ENCODE peak calls at places on chromosomes 5 and 9, in five cellular contexts. One of them, this sample, is unnamed.

GRCh38 chr9:78132688-78133033 is 101.0 kb upstream of the GNAQ start:
- ATAC-seq in heart left ventricle: no peak
- ATAC-seq in K562: no peak
- ATAC-seq in A549: no peak
- ATAC-seq in right lobe of liver: peak
- ATAC-seq in this sample: no peak

GRCh38 chr5:52725065-52725746 is 62.5 kb upstream of the ITGA1 start:
- ATAC-seq in heart left ventricle: no peak
- ATAC-seq in K562: no peak
- ATAC-seq in A549: no peak
- ATAC-seq in right lobe of liver: peak
- ATAC-seq in this sample: no peak

GRCh38 chr5:176817864-176818377 is 7.6 kb downstream of the UNC5A start:
- ATAC-seq in heart left ventricle: no peak
- ATAC-seq in K562: peak
- ATAC-seq in A549: peak
- ATAC-seq in right lobe of liver: peak
- ATAC-seq in this sample: peak

GRCh38 chr5:127757576-127757975 is 54.4 kb downstream of the CCDC192 start:
- ATAC-seq in heart left ventricle: peak
- ATAC-seq in K562: peak
- ATAC-seq in A549: peak
- ATAC-seq in right lobe of liver: peak
- ATAC-seq in this sample: peak

GRCh38 chr5:164818440-164818839 is 1313.0 kb downstream of the MAT2B start:
- ATAC-seq in heart left ventricle: no peak
- ATAC-seq in K562: no peak
- ATAC-seq in A549: no peak
- ATAC-seq in right lobe of liver: no peak
- ATAC-seq in this sample: no peak

GRCh38 chr9:84597131-84597530 is 72.4 kb upstream of the NTRK2 start:
- ATAC-seq in heart left ventricle: no peak
- ATAC-seq in K562: no peak
- ATAC-seq in A549: no peak
- ATAC-seq in right lobe of liver: peak
- ATAC-seq in this sample: no peak

GRCh38 chr5:158754018-158754514 is 345.6 kb downstream of the EBF1 start:
- ATAC-seq in heart left ventricle: no peak
- ATAC-seq in K562: no peak
- ATAC-seq in A549: no peak
- ATAC-seq in right lobe of liver: peak
- ATAC-seq in this sample: peak

GRCh38 chr9:69582544-69583297 is 89.5 kb downstream of the APBA1 start:
- ATAC-seq in heart left ventricle: no peak
- ATAC-seq in K562: no peak
- ATAC-seq in A549: no peak
- ATAC-seq in right lobe of liver: peak
- ATAC-seq in this sample: no peak

GRCh38 chr5:153827407-153827806 is 211.3 kb downstream of the FAM114A2 start:
- ATAC-seq in heart left ventricle: no peak
- ATAC-seq in K562: no peak
- ATAC-seq in A549: peak
- ATAC-seq in right lobe of liver: no peak
- ATAC-seq in this sample: peak

GRCh38 chr5:56561-57290 is 35.2 kb upstream of the PLEKHG4B start:
- ATAC-seq in heart left ventricle: no peak
- ATAC-seq in K562: peak
- ATAC-seq in A549: no peak
- ATAC-seq in right lobe of liver: no peak
- ATAC-seq in this sample: no peak

GRCh38 chr5:123810253-123810652 is 298.3 kb downstream of the CSNK1G3 start:
- ATAC-seq in heart left ventricle: peak
- ATAC-seq in K562: no peak
- ATAC-seq in A549: peak
- ATAC-seq in right lobe of liver: peak
- ATAC-seq in this sample: peak

GRCh38 chr5:10167806-10168205 is 81.9 kb downstream of the ATPSCKMT start:
- ATAC-seq in heart left ventricle: no peak
- ATAC-seq in K562: peak
- ATAC-seq in A549: no peak
- ATAC-seq in right lobe of liver: no peak
- ATAC-seq in this sample: no peak

GRCh38 chr5:1568201-1568979 is 44.6 kb upstream of the LPCAT1 start:
- ATAC-seq in heart left ventricle: peak
- ATAC-seq in K562: no peak
- ATAC-seq in A549: peak
- ATAC-seq in right lobe of liver: peak
- ATAC-seq in this sample: peak

GRCh38 chr9:113520109-113520642 is 56.6 kb downstream of the RGS3 start:
- ATAC-seq in heart left ventricle: no peak
- ATAC-seq in K562: no peak
- ATAC-seq in A549: peak
- ATAC-seq in right lobe of liver: peak
- ATAC-seq in this sample: no peak

GRCh38 chr5:83551826-83552225 is 80.3 kb downstream of the VCAN start:
- ATAC-seq in heart left ventricle: no peak
- ATAC-seq in K562: no peak
- ATAC-seq in A549: no peak
- ATAC-seq in right lobe of liver: no peak
- ATAC-seq in this sample: peak

GRCh38 chr9:109560470-109561132 is 62.5 kb upstream of the PTPN3 start:
- ATAC-seq in heart left ventricle: peak
- ATAC-seq in K562: peak
- ATAC-seq in A549: peak
- ATAC-seq in right lobe of liver: peak
- ATAC-seq in this sample: no peak

GRCh38 chr9:72858089-72858912 is 94.6 kb downstream of the ALDH1A1 start:
- ATAC-seq in heart left ventricle: no peak
- ATAC-seq in K562: peak
- ATAC-seq in A549: peak
- ATAC-seq in right lobe of liver: peak
- ATAC-seq in this sample: no peak

GRCh38 chr9:21533597-21533996 is 51.5 kb upstream of the IFNE start:
- ATAC-seq in heart left ventricle: no peak
- ATAC-seq in K562: no peak
- ATAC-seq in A549: no peak
- ATAC-seq in right lobe of liver: no peak
- ATAC-seq in this sample: no peak

GRCh38 chr5:154194348-154195329 is 4.1 kb downstream of the GALNT10 start:
- ATAC-seq in heart left ventricle: no peak
- ATAC-seq in K562: no peak
- ATAC-seq in A549: no peak
- ATAC-seq in right lobe of liver: no peak
- ATAC-seq in this sample: no peak

GRCh38 chr5:55994998-55995914 is 493 bp upstream of the IL6ST start:
- ATAC-seq in heart left ventricle: peak
- ATAC-seq in K562: peak
- ATAC-seq in A549: peak
- ATAC-seq in right lobe of liver: peak
- ATAC-seq in this sample: peak
- TF ChIP-seq POLR2A in heart left ventricle: peak
- TF ChIP-seq POLR2A in K562: peak
- TF ChIP-seq POLR2A in A549: peak
- TF ChIP-seq POLR2A in right lobe of liver: peak
- TF ChIP-seq POLR2A in this sample: peak

GRCh38 chr9:129319076-129319937 is 141.2 kb upstream of the IER5L start:
- ATAC-seq in heart left ventricle: no peak
- ATAC-seq in K562: no peak
- ATAC-seq in A549: no peak
- ATAC-seq in right lobe of liver: no peak
- ATAC-seq in this sample: no peak

GRCh38 chr9:129321511-129322021 is 143.5 kb upstream of the IER5L start:
- ATAC-seq in heart left ventricle: no peak
- ATAC-seq in K562: no peak
- ATAC-seq in A549: no peak
- ATAC-seq in right lobe of liver: peak
- ATAC-seq in this sample: no peak

GRCh38 chr9:129320575-129321311 is 142.7 kb upstream of the IER5L start:
- ATAC-seq in heart left ventricle: peak
- ATAC-seq in K562: peak
- ATAC-seq in A549: peak
- ATAC-seq in right lobe of liver: peak
- ATAC-seq in this sample: peak

GRCh38 chr9:129318121-129319075 is 140.3 kb upstream of the IER5L start:
- ATAC-seq in heart left ventricle: no peak
- ATAC-seq in K562: no peak
- ATAC-seq in A549: no peak
- ATAC-seq in right lobe of liver: no peak
- ATAC-seq in this sample: no peak

GRCh38 chr9:129319938-129320481 is 141.9 kb upstream of the IER5L start:
- ATAC-seq in heart left ventricle: no peak
- ATAC-seq in K562: no peak
- ATAC-seq in A549: no peak
- ATAC-seq in right lobe of liver: no peak
- ATAC-seq in this sample: no peak
- TF ChIP-seq POLR2A in heart left ventricle: no peak
- TF ChIP-seq POLR2A in K562: no peak
- TF ChIP-seq POLR2A in A549: no peak
- TF ChIP-seq POLR2A in right lobe of liver: no peak
- TF ChIP-seq POLR2A in this sample: no peak

DNA sequence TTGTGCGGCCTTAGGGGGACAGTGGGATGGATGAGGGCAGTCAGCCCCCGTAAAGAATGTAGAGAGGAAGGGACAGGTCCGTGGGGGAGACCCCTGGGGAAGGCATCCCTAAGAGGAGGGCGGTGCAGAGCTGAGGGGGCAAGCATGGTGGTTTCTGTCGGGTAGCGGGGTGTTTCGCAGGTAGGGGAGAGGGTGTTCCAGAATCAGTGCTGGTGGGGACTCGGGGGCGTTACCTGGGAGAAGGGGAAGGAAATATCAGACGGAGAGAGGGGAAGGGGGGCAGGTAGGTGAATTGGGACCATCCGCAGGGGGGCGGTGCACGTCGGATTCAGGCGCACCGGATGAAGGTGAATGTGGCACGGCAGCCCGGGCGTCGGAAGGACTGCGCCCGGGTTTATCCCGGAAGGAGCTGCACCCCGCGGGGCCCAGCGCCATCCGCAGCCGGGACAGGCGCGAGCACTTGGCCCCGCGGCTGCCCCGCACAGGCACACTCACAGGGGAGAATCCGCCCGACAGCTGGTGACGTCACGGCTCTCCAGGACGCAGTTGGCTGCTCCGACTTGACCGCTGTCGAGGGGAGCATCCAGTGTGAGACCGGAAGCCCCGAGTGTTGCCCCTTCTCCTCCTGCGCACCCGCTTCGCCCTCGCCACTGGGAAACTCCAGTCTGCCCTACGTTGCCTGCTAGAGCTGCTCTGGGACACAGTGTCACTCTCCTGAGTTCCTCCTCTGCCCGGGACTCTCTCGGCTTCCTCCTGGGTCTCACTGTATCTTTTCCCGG is 1.3 kb downstream of the CD72 start:
- ATAC-seq in heart left ventricle: peak
- ATAC-seq in K562: peak
- ATAC-seq in A549: peak
- ATAC-seq in right lobe of liver: peak
- ATAC-seq in this sample: peak
- TF ChIP-seq POLR2A in heart left ventricle: no peak
- TF ChIP-seq POLR2A in K562: no peak
- TF ChIP-seq POLR2A in A549: no peak
- TF ChIP-seq POLR2A in right lobe of liver: peak
- TF ChIP-seq POLR2A in this sample: no peak

DNA sequence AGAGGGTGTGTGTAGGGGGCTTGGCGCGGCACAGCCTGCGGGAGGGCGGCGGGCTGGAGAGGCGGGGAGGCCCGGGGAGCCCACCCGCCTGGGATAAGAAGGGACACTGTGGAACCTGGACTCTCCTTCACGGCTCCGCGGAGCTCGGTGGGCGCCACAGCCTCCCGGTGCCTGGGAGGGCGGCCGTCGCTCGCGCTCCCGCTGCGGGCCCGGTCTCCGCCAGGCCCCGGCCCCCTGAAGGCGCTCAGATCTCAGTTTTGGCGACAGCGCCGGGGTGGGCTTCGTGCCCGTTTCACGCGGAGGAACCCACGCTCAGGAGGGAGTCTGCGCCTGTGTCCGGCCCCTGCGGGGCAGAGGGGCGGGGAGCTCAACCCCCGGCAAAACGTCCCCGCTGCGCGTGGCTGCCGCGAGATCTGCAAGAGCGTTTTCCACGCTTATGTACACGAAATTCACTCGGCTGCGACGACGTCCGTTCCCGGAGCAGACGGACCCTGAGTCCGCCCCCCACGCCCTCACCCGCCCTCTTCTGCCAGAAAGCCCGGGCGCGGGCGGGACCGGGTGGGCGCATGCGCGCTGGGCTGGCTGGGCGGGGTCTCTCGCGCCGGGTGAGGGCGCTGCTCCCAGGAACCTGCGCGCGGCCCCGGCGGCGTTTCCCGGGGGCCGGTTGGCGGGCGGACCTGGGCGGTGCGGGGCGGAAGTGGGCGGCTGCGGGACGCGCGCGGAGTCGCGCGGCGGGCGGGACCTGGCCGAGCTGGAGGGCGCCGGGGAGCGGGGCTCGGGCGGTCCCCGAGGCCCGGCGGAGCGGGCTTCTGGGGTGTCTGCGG is at the start of gene NELFB:
- ATAC-seq in heart left ventricle: peak
- ATAC-seq in K562: peak
- ATAC-seq in A549: peak
- ATAC-seq in right lobe of liver: peak
- ATAC-seq in this sample: peak
- TF ChIP-seq POLR2A in heart left ventricle: peak
- TF ChIP-seq POLR2A in K562: peak
- TF ChIP-seq POLR2A in A549: peak
- TF ChIP-seq POLR2A in right lobe of liver: peak
- TF ChIP-seq POLR2A in this sample: peak

GRCh38 chr9:137188490-137189296 is at the start of the genes ANAPC2 and SSNA1:
- ATAC-seq in heart left ventricle: peak
- ATAC-seq in K562: peak
- ATAC-seq in A549: peak
- ATAC-seq in right lobe of liver: peak
- ATAC-seq in this sample: peak
- TF ChIP-seq POLR2A in heart left ventricle: peak
- TF ChIP-seq POLR2A in K562: peak
- TF ChIP-seq POLR2A in A549: peak
- TF ChIP-seq POLR2A in right lobe of liver: peak
- TF ChIP-seq POLR2A in this sample: peak

DNA sequence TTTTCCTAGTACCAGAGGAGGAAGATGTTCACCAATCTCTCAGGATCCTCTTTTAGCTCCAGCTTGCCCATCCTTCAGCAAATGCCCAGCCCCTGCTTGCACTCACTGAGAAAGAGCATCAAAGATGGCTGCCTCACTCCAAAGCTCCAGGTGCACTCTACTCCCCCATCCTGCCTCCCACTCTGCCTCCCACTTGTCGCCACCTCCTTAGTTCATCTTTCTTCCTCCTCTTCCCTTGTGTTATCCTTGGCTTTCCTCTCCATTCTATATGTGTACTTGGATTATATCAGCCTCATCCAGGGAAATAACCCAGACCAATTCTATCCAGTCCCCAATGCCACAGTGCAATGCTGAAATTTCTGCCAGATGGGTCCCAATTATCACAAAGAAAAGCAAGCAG is 87.1 kb upstream of the CPLX2 start:
- ATAC-seq in heart left ventricle: no peak
- ATAC-seq in K562: no peak
- ATAC-seq in A549: no peak
- ATAC-seq in right lobe of liver: no peak
- ATAC-seq in this sample: no peak
- TF ChIP-seq POLR2A in heart left ventricle: no peak
- TF ChIP-seq POLR2A in K562: no peak
- TF ChIP-seq POLR2A in A549: no peak
- TF ChIP-seq POLR2A in right lobe of liver: no peak
- TF ChIP-seq POLR2A in this sample: no peak

GRCh38 chr5:144125163-144125726 is 45.2 kb downstream of the YIPF5 start:
- ATAC-seq in heart left ventricle: no peak
- ATAC-seq in K562: no peak
- ATAC-seq in A549: no peak
- ATAC-seq in right lobe of liver: no peak
- ATAC-seq in this sample: no peak
- TF ChIP-seq POLR2A in heart left ventricle: no peak
- TF ChIP-seq POLR2A in K562: no peak
- TF ChIP-seq POLR2A in A549: no peak
- TF ChIP-seq POLR2A in right lobe of liver: no peak
- TF ChIP-seq POLR2A in this sample: no peak

This sample was measured in gastroesophageal sphincter.